ENCODE peak calls at places on chromosomes 7 and 10, in seven cellular contexts. L is neural progenitor cell, R is SK-N-SH, I is GM23248, M is HCT116, C is OCI-LY7, B is hepatocyte. Y is an unnamed sample.

GRCh38 chr7:104127204-104127603 is 80.6 kb downstream of the ORC5 start:
- DNase-seq in L (no peak), R (no peak), C (no peak), B (no peak), M (no peak), I (no peak), Y (no peak)

GRCh38 chr7:18313970-18314369 is 181.6 kb upstream of the HDAC9 start:
- DNase-seq in B (no peak), I (peak; percentile 12), M (no peak), C (no peak), R (no peak), L (no peak), Y (peak; percentile 19)

GRCh38 chr10:72238392-72239175 is 22.5 kb upstream of the ASCC1 start:
- DNase-seq in I (no peak), R (no peak), L (no peak), M (no peak), C (no peak), B (no peak), Y (no peak)

GRCh38 chr10:126842836-126843235 is 62.4 kb upstream of the DOCK1 start:
- DNase-seq in R (no peak), C (no peak), M (no peak), L (no peak), B (no peak), I (no peak), Y (no peak)

GRCh38 chr7:31695856-31696255 is 8.8 kb downstream of the PPP1R17 start:
- DNase-seq in I (peak; percentile 30), L (no peak), M (no peak), B (no peak), R (no peak), C (no peak), Y (no peak)

GRCh38 chr10:43228783-43229207 is 38.1 kb downstream of the RASGEF1A start:
- DNase-seq in M (no peak), I (no peak), L (no peak), B (no peak), C (no peak), R (no peak), Y (no peak)

GRCh38 chr10:102646610-102647432 is 2.5 kb downstream of the TRIM8 start:
- DNase-seq in C (peak; percentile 86), B (peak; percentile 51), I (peak; percentile 69), M (peak; percentile 32), L (peak; percentile 29), R (peak; percentile 73), Y (no peak)

GRCh38 chr10:116698364-116698763 is 44.0 kb downstream of the HSPA12A start:
- DNase-seq in R (no peak), M (no peak), I (no peak), B (no peak), L (no peak), C (no peak), Y (no peak)

GRCh38 chr7:92625617-92626016 is 35.4 kb upstream of the FAM133B start:
- DNase-seq in M (no peak), C (no peak), B (no peak), R (no peak), I (peak; percentile 41), L (no peak), Y (peak; percentile 57)
- H2AFZ ChIP-seq in M (no peak overlapping the region), C (no peak overlapping the region), B (no peak overlapping the region), R (no peak overlapping the region), I (no peak overlapping the region), L (no peak overlapping the region), Y (no peak overlapping the region)

GRCh38 chr7:128131701-128132100 is 100.5 kb upstream of the LRRC4 start:
- DNase-seq in M (no peak), C (no peak), B (no peak), L (no peak), I (no peak), R (no peak), Y (no peak)

GRCh38 chr7:128135275-128136214 is 104.3 kb upstream of the LRRC4 start:
- DNase-seq in B (peak; percentile 71), M (peak; percentile 40), R (peak; percentile 98), C (peak; percentile 71), I (peak; percentile 92), L (peak; percentile 87), Y (peak; percentile 51)

GRCh38 chr7:128129224-128129864 is 98.1 kb upstream of the LRRC4 start:
- DNase-seq in B (no peak), M (no peak), C (no peak), I (no peak), L (no peak), R (no peak), Y (no peak)

GRCh38 chr7:128131115-128131514 is 99.9 kb upstream of the LRRC4 start:
- DNase-seq in I (no peak), L (no peak), B (no peak), R (no peak), M (no peak), C (no peak), Y (no peak)

GRCh38 chr7:128132426-128133069 is 101.3 kb upstream of the LRRC4 start:
- DNase-seq in B (no peak), M (no peak), C (no peak), I (no peak), R (no peak), L (no peak), Y (no peak)
- TF ChIP-seq EZH2phosphoT487 in B (no peak), M (no peak), C (no peak), I (no peak), R (no peak), L (no peak), Y (no peak)

GRCh38 chr10:8912108-8912507 is 857.6 kb downstream of the GATA3 start:
- DNase-seq in L (no peak), I (no peak), C (no peak), R (no peak), M (no peak), B (no peak), Y (no peak)
- H2AFZ ChIP-seq in L (no peak overlapping the region), I (no peak overlapping the region), C (no peak overlapping the region), R (no peak overlapping the region), M (no peak overlapping the region), B (no peak overlapping the region), Y (no peak overlapping the region)

DNA sequence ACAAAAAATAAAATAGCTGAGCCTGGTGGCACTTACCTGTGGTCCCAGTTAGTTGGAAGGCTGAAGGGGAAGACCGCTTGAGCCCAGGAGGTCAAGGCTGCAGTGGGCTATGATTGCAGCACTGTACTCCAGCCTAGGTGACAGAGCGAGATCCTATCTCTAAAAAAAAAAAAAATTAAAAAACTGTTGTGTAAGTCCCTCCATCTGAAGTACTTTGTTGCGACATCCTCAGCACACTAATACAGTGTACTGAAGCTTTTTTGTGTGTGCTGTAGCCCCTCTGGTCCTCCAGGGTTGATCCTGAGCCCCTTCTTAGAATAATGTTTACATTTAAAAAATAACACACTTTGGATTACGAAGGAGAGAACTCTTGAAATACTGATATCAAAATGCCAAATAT is 71.3 kb downstream of the PFKFB3 start:
- DNase-seq in I (peak; percentile 67), C (no peak), R (no peak), B (no peak), L (no peak), M (no peak), Y (no peak)
- TF ChIP-seq EZH2phosphoT487 in I (no peak), C (no peak), R (no peak), B (no peak), L (no peak), M (no peak), Y (no peak)

GRCh38 chr7:71132521-71133231 is 732 bp downstream of the GALNT17 start:
- DNase-seq in B (peak; percentile 31), L (peak; percentile 66), R (peak; percentile 35), M (no peak), I (peak; percentile 12), C (no peak), Y (no peak)
- H2AFZ ChIP-seq in B (no peak overlapping the region), L (peak overlapping the region; percentile 84), R (no peak overlapping the region), M (no peak overlapping the region), I (no peak overlapping the region), C (no peak overlapping the region), Y (no peak overlapping the region)

Y was measured in PC-3.